ENCODE peak calls at places on chromosomes 13 and 19, in five cellular contexts. J is T-helper 17 cell, Q is PC-9, M is brain microvascular endothelial cell, F is ELR. X is an unnamed sample.

GRCh38 chr13:110912651-110913051 is 2.2 kb downstream of the ANKRD10 start:
- DNase-seq in J (no peak), Q (peak), M (peak), F (peak), X (no peak)

GRCh38 chr13:23558675-23559536 is 11.3 kb upstream of the TNFRSF19 start:
- DNase-seq in J (no peak), Q (peak), M (peak), F (peak), X (no peak)

GRCh38 chr19:56671613-56671994 is at the start of gene ZNF835:
- DNase-seq in J (peak), Q (no peak), M (peak), F (no peak), X (no peak)

GRCh38 chr13:99083976-99084375 is 106.1 kb upstream of the DOCK9 start:
- DNase-seq in J (no peak), Q (no peak), M (no peak), F (no peak), X (no peak)

GRCh38 chr19:51550848-51551672 is 19.6 kb upstream of the SIGLEC6 start:
- DNase-seq in J (no peak), Q (no peak), M (no peak), F (no peak), X (no peak)

GRCh38 chr19:23263870-23264590 is 13.8 kb upstream of the ZNF724 start:
- DNase-seq in J (no peak), Q (no peak), M (no peak), F (no peak), X (no peak)

GRCh38 chr13:113806104-113806471 is 47.1 kb downstream of the TMEM255B start:
- DNase-seq in J (no peak), Q (no peak), M (no peak), F (no peak), X (no peak)

GRCh38 chr19:28284389-28284788 is 928.6 kb downstream of the UQCRFS1 start:
- DNase-seq in J (no peak), Q (no peak), M (no peak), F (no peak), X (no peak)

GRCh38 chr13:99075268-99076191 is 97.7 kb upstream of the DOCK9 start:
- DNase-seq in J (no peak), Q (no peak), M (no peak), F (no peak), X (no peak)

X was measured in RWPE2.